ENCODE peak calls at places on chromosome 16, in four cellular contexts. Z is heart right ventricle, E is HFF-Myc, P is prostate gland. X is an unnamed sample.

GRCh38 chr16:49628148-49628547 is 227.8 kb downstream of the ZNF423 start:
- DNase-seq in E (no peak), Z (no peak), P (no peak), X (no peak)

GRCh38 chr16:56617212-56618085 is 8.1 kb upstream of the MT1E start:
- DNase-seq in E (no peak), Z (peak), P (peak), X (no peak)

GRCh38 chr16:17437142-17437720 is 33.5 kb downstream of the XYLT1 start:
- DNase-seq in E (no peak), Z (no peak), P (no peak), X (no peak)

GRCh38 chr16:85235988-85236831 is 123.9 kb upstream of the CIBAR2 start:
- DNase-seq in P (no peak), Z (no peak), E (no peak), X (no peak)

GRCh38 chr16:68764866-68765265 is 27.8 kb downstream of the CDH1 start:
- DNase-seq in Z (no peak), E (no peak), P (no peak), X (no peak)

GRCh38 chr16:26316683-26317464 is 625.1 kb downstream of the HS3ST4 start:
- DNase-seq in E (no peak), P (no peak), Z (no peak), X (no peak)

GRCh38 chr16:51876934-51877333 is 670.0 kb downstream of the TOX3 start:
- DNase-seq in Z (no peak), P (no peak), E (no peak), X (no peak)

GRCh38 chr16:65069766-65070165 is 52.1 kb downstream of the CDH11 start:
- DNase-seq in E (no peak), P (no peak), Z (no peak), X (no peak)

GRCh38 chr16:67387479-67388079 is 5.7 kb downstream of the TPPP3 start:
- DNase-seq in E (no peak), Z (no peak), P (no peak), X (no peak)

GRCh38 chr16:24978370-24978914 is 36.7 kb downstream of the ARHGAP17 start:
- DNase-seq in Z (no peak), P (no peak), E (no peak), X (no peak)

GRCh38 chr16:55250641-55251550 is 73.1 kb upstream of the IRX6 start:
- DNase-seq in P (no peak), E (peak), Z (no peak), X (no peak)

GRCh38 chr16:4511441-4512082 is 27.0 kb downstream of the CDIP1 start:
- DNase-seq in E (no peak), P (peak), Z (peak), X (no peak)

GRCh38 chr16:75312875-75313274 is 61.5 kb upstream of the BCAR1 start:
- DNase-seq in Z (no peak), E (no peak), P (no peak), X (no peak)

GRCh38 chr16:85146922-85147651 is 34.8 kb upstream of the CIBAR2 start:
- DNase-seq in Z (peak), P (no peak), E (no peak), X (no peak)

GRCh38 chr16:66661210-66661560 is 35.4 kb downstream of the CMTM4 start:
- DNase-seq in P (no peak), Z (no peak), E (no peak), X (no peak)

GRCh38 chr16:50449800-50450199 is 81.0 kb upstream of the BRD7 start:
- DNase-seq in E (no peak), Z (no peak), P (no peak), X (no peak)

GRCh38 chr16:16154292-16154951 is 68.9 kb downstream of the ABCC6 start:
- DNase-seq in P (no peak), E (no peak), Z (no peak), X (no peak)

GRCh38 chr16:75282811-75283281 is 31.4 kb upstream of the BCAR1 start:
- DNase-seq in E (no peak), P (no peak), Z (no peak), X (no peak)

GRCh38 chr16:73092236-73092781 is 44.4 kb upstream of the ZFHX3 start:
- DNase-seq in Z (no peak), P (no peak), E (no peak), X (no peak)

GRCh38 chr16:88442811-88443576 is 10.1 kb upstream of the ZFPM1 start:
- DNase-seq in E (no peak), P (peak), Z (peak), X (no peak)

GRCh38 chr16:35492225-35492624 is 2032.8 kb downstream of the TP53TG3F start:
- DNase-seq in E (no peak), P (no peak), Z (no peak), X (no peak)

GRCh38 chr16:49338867-49339266 is 34.7 kb upstream of the C16orf78 start:
- DNase-seq in P (no peak), Z (no peak), E (no peak), X (no peak)

GRCh38 chr16:48413291-48413690 is 28.1 kb upstream of the SIAH1 start:
- DNase-seq in E (no peak), P (no peak), Z (no peak), X (no peak)

GRCh38 chr16:53518550-53519416 is 15.8 kb upstream of the AKTIP start:
- DNase-seq in P (no peak), Z (no peak), E (peak), X (no peak)

GRCh38 chr16:1089439-1089821 is 6.6 kb downstream of the C1QTNF8 start:
- DNase-seq in Z (peak), E (no peak), P (no peak), X (no peak)

GRCh38 chr16:1088295-1089170 is 7.5 kb downstream of the C1QTNF8 start:
- DNase-seq in Z (no peak), P (no peak), E (no peak), X (no peak)

GRCh38 chr16:1091992-1092552 is 4.0 kb downstream of the C1QTNF8 start:
- DNase-seq in Z (no peak), P (no peak), E (no peak), X (no peak)

GRCh38 chr16:1090620-1091587 is 5.1 kb downstream of the C1QTNF8 start:
- DNase-seq in Z (peak), E (no peak), P (no peak), X (no peak)

GRCh38 chr16:1089822-1090619 is 6.0 kb downstream of the C1QTNF8 start:
- DNase-seq in Z (peak), P (peak), E (no peak), X (no peak)
- TF ChIP-seq CTCF in Z (peak), P (peak), E (no peak), X (no peak)

GRCh38 chr16:31438414-31438813 is 4.2 kb downstream of the ZNF843 start:
- DNase-seq in E (no peak), P (no peak), Z (no peak), X (no peak)

GRCh38 chr16:31439519-31439918 is 3.1 kb downstream of the ZNF843 start:
- DNase-seq in P (no peak), Z (no peak), E (no peak), X (no peak)

GRCh38 chr16:31436221-31437045 is 6.2 kb downstream of the ZNF843 start:
- DNase-seq in P (no peak), Z (no peak), E (no peak), X (no peak)

GRCh38 chr16:31440511-31441184 is 1.9 kb downstream of the ZNF843 start:
- DNase-seq in Z (no peak), P (no peak), E (no peak), X (no peak)

DNA sequence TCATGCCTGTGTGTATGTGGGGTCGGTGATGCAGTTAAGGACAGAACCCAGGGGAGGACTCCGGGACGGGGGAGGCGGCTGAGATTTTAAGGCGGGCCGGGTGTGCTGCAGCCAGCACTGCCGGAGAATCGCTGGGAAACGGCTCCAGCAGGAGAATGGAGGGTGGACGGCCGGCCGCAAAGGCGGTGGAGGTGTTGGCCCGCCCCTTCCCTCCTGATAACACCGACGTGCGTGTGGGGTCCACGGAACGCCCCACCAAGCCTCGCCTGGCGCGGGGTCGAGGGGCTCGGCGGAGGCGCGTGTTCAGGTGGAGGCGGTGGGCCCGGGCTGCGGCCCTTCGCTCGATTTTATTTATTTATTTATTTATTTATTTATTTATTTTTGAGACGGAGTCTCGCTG is 633 bp downstream of the ZNF843 start:
- DNase-seq in E (no peak), Z (peak), P (no peak), X (no peak)
- H3K4me3 ChIP-seq in E (peak), Z (peak), P (peak), X (peak)

GRCh38 chr16:28823291-28823718 is 506 bp downstream of the ATXN2L start:
- DNase-seq in Z (no peak), E (no peak), P (no peak), X (no peak)

GRCh38 chr16:28824548-28824973 is 1.8 kb downstream of the ATXN2L start:
- DNase-seq in Z (no peak), P (no peak), E (no peak), X (no peak)

GRCh38 chr16:28823719-28824547 is 1.1 kb downstream of the ATXN2L start:
- DNase-seq in Z (peak), P (peak), E (peak), X (peak)

GRCh38 chr16:28822520-28823290 is at the start of gene ATXN2L:
- DNase-seq in Z (peak), E (peak), P (peak), X (peak)

DNA sequence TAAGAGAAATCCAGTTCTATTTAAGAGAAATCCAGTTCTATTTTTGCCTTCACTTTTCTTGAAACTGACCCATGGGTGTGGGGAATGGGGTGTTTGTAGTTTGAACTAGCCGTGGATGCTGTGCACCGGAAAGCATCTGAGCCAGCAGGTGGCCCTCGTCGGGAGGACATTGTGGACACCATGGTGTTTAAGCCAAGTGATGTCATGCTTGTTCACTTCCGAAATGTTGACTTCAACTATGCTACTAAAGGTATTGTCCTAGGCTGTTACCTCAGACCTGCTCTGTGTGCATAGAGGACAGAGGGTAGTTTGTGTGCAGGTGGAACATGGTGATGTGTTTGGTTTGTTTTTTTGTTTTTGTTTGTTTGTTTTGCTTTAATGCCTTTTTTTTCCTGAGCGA is 3.3 kb downstream of the ATXN2L start:
- DNase-seq in E (no peak), P (no peak), Z (no peak), X (no peak)
- TF ChIP-seq CTCF in E (no peak), P (no peak), Z (no peak), X (no peak)

GRCh38 chr16:29862383-29862883 is 593 bp downstream of the CDIPT start:
- DNase-seq in P (peak), Z (no peak), E (no peak), X (no peak)

GRCh38 chr16:29862884-29863668 is at the start of gene CDIPT:
- DNase-seq in E (peak), Z (peak), P (peak), X (peak)

GRCh38 chr16:29864205-29864604 is 1.2 kb upstream of the CDIPT start:
- DNase-seq in E (no peak), P (no peak), Z (no peak), X (no peak)

GRCh38 chr16:29860218-29860617 is 2.8 kb downstream of the CDIPT start:
- DNase-seq in Z (peak), E (no peak), P (no peak), X (no peak)

GRCh38 chr16:29863669-29863984 is 601 bp upstream of the CDIPT start:
- DNase-seq in P (no peak), E (no peak), Z (no peak), X (no peak)
- H3K4me3 ChIP-seq in P (peak), E (peak), Z (peak), X (peak)

DNA sequence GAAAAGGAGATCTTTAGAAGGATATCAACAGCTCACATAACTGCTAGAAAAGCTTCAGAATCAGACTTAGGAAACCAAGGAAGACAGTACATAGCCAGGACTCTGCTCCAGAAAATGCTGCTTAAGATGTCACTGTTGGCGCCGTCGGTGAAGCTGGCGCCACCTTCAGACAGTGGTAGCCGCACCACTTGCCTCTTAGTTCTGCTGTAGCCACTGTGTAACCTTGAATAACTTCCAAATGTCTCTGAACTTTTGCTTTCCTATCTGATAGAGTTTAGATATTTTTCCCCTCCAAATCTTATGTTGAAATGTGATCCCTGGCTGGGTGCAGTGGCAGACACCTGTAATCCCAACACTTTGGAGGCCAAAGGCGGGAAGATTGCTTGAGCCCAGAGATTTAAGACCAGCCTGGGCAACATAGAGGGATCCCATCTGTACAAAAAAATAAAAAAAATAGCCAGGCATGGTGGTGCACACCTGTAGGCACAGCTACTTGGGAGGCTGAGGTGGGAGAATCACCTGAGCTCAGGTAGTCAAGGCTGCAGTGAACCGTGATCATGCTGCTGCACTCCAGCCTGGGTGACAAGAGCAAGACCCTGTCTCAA is 6.3 kb upstream of the USP31 start:
- DNase-seq in E (no peak), Z (no peak), P (no peak), X (no peak)
- TF ChIP-seq CTCF in E (peak), Z (peak), P (no peak), X (peak)

GRCh38 chr16:2147378-2147777 is 1.0 kb upstream of the RAB26 start:
- DNase-seq in E (no peak), Z (no peak), P (no peak), X (no peak)
- H3K4me3 ChIP-seq in E (no peak), Z (peak), P (no peak), X (no peak)

DNA sequence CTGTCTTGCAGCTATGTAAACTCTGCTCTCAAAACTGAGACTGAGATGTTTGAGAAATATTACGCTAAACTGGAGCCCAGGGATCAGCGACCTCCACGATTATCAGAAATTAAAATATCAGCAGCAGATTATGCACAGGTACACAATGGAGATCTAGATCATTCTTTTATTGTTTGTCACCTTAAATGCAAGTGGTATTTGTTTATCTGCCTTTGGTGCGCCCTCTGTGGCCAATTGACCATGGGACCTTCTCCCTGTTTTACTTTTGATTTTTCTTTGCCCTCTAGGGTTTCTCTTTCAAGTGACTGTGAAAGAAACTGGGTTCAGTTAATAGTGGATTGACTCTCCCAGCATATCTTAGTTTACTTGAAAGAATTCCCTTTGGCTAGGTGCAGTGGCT is 42.1 kb downstream of the PRSS54 start:
- DNase-seq in P (no peak), Z (no peak), E (no peak), X (no peak)
- TF ChIP-seq CTCF in P (no peak), Z (no peak), E (no peak), X (no peak)

DNA sequence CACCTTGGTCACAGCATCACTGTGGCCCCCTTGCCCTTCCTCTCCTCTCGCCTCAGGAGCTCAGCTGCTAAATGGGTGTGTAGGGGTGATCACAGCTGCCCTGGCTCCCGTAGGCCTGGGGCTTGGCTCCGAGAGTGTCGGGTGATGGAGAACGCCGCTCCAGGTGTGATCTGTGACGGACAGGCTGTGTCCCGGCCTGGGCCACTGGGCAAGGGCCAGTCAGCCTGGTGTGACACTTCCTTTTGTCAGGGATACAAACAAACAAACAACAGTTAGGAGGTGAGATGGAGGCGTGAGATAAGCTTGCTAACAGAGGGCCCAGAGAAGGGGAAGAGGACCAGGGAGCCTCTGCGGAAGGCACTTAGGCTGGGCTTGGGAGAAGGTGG is 2.0 kb downstream of the ADGRG1 start:
- DNase-seq in P (no peak), E (no peak), Z (peak), X (no peak)
- H3K4me3 ChIP-seq in P (no peak), E (no peak), Z (peak), X (no peak)

X was measured in AG04449.